ENCODE peak calls at places on chromosomes 16 and 17, in nine cellular contexts. L, Y, I, F, X, B, K, T and A are unnamed samples.

GRCh38 chr16:50671644-50672260 is 9.4 kb downstream of the SNX20 start:
- DNase-seq in I (no peak), X (peak), B (no peak), F (peak), K (no peak), Y (no peak), T (peak), L (peak), A (no peak)

GRCh38 chr17:80455328-80455710 is 21.1 kb downstream of the NPTX1 start:
- DNase-seq in Y (peak), B (no peak), I (peak), T (no peak), L (peak), F (peak), K (peak), X (no peak), A (no peak)

GRCh38 chr16:21722771-21723460 is 59.1 kb downstream of the OTOA start:
- DNase-seq in T (no peak), B (no peak), Y (no peak), F (no peak), I (no peak), K (no peak), X (no peak), L (no peak), A (no peak)

GRCh38 chr16:23781176-23781575 is 26.4 kb downstream of the CHP2 start:
- DNase-seq in I (no peak), K (no peak), T (peak), X (no peak), Y (no peak), F (no peak), B (no peak), L (no peak), A (no peak)

GRCh38 chr16:84898447-84898846 is 78.7 kb downstream of the CRISPLD2 start:
- DNase-seq in L (peak), Y (no peak), T (no peak), I (no peak), K (no peak), B (no peak), X (no peak), F (no peak), A (no peak)

GRCh38 chr16:65312071-65312470 is 190.2 kb upstream of the CDH11 start:
- DNase-seq in K (peak), I (no peak), X (no peak), F (no peak), L (no peak), B (peak), T (no peak), Y (no peak), A (no peak)

GRCh38 chr17:13995856-13996635 is 73.3 kb upstream of the COX10 start:
- DNase-seq in B (no peak), Y (no peak), X (no peak), T (peak), F (no peak), K (peak), L (no peak), I (no peak), A (no peak)

GRCh38 chr16:12459401-12459791 is 344.3 kb downstream of the CPPED1 start:
- DNase-seq in X (no peak), K (no peak), L (peak), Y (no peak), T (no peak), B (no peak), I (no peak), F (no peak), A (peak)

GRCh38 chr16:70349783-70350182 is 3.1 kb downstream of the DDX19A start:
- DNase-seq in B (no peak), F (no peak), Y (no peak), I (no peak), K (no peak), X (no peak), L (peak), T (no peak), A (no peak)

GRCh38 chr17:58289869-58290268 is 9.1 kb upstream of the MPO start:
- DNase-seq in B (no peak), T (peak), L (no peak), Y (no peak), I (no peak), F (no peak), K (no peak), X (no peak), A (no peak)

GRCh38 chr16:30063893-30064745 is 1.4 kb upstream of the ALDOA start:
- DNase-seq in L (peak), I (peak), Y (peak), T (peak), B (no peak), X (peak), F (peak), K (no peak), A (peak)